ENCODE peak calls at places on chromosomes 13 and 19, in seven cellular contexts. R is HS-27A; Z is dermis microvascular lymphatic vessel endothelial cell; J is omental fat pad; I is activated CD4-positive, alpha-beta T cell treated with anti-CD3 and anti-CD28 coated beads, Interleukin-2, amount 50 U/mL, for 4 hours; G is activated T-helper 1 cell treated with anti-CD3 and anti-CD28 coated beads, Interleukin-12 subunit alpha, Interleukin-12 subunit beta, Interleukin-2, Interleukin-4 antibody, amounts not matched to agents 30 ng/mL and 10 ng/mL and 1 ng/mL, durations not matched to agents 14 hours and 24 hours and 36 hours; T is amniotic stem cell. O is an unnamed sample.

GRCh38 chr13:50531917-50532899 is 311.3 kb downstream of the DLEU7 start:
- DNase-seq in R (no peak), Z (no peak), J (no peak), I (no peak), G (no peak), T (no peak), O (no peak)

GRCh38 chr13:80742027-80742426 is 401.1 kb upstream of the SPRY2 start:
- DNase-seq in R (no peak), Z (no peak), J (no peak), I (no peak), G (no peak), T (no peak), O (no peak)

GRCh38 chr13:105982219-105982618 is 553.2 kb downstream of the EFNB2 start:
- DNase-seq in R (no peak), Z (no peak), J (no peak), I (no peak), G (no peak), T (no peak), O (no peak)

GRCh38 chr19:52602931-52603330 is 32.8 kb downstream of the ZNF701 start:
- DNase-seq in R (no peak), Z (no peak), J (no peak), I (no peak), G (no peak), T (no peak), O (no peak)

GRCh38 chr19:41595258-41595889 is 19.4 kb downstream of the CEACAM21 start:
- DNase-seq in R (peak), Z (peak), J (no peak), I (peak), G (peak), T (peak), O (no peak)

GRCh38 chr19:53432088-53432661 is 391 bp downstream of the ZNF761 start:
- DNase-seq in R (no peak), Z (no peak), J (no peak), I (peak), G (no peak), T (no peak), O (no peak)

GRCh38 chr19:2461751-2462634 is 5.2 kb upstream of the LMNB2 start:
- DNase-seq in R (no peak), Z (no peak), J (no peak), I (peak), G (peak), T (no peak), O (no peak)

GRCh38 chr13:44306401-44307192 is 67.0 kb upstream of the SERP2 start:
- DNase-seq in R (peak), Z (no peak), J (no peak), I (no peak), G (no peak), T (peak), O (peak)

GRCh38 chr13:38348890-38349289 is 761 bp upstream of the UFM1 start:
- DNase-seq in R (no peak), Z (peak), J (no peak), I (peak), G (peak), T (peak), O (no peak)

GRCh38 chr13:98648141-98648540 is 71.2 kb upstream of the STK24 start:
- DNase-seq in R (no peak), Z (no peak), J (no peak), I (no peak), G (no peak), T (no peak), O (no peak)

GRCh38 chr19:32416749-32417469 is 11.3 kb downstream of the DPY19L3 start:
- DNase-seq in R (no peak), Z (no peak), J (no peak), I (no peak), G (no peak), T (no peak), O (no peak)

GRCh38 chr13:80341098-80341701 is at the start of gene SPRY2:
- DNase-seq in R (peak), Z (peak), J (peak), I (no peak), G (no peak), T (peak), O (peak)

GRCh38 chr19:49637865-49638350 is 2.0 kb downstream of the RRAS start:
- DNase-seq in R (peak), Z (no peak), J (peak), I (no peak), G (no peak), T (peak), O (no peak)